ENCODE peak calls at places on chromosomes 4 and X, in six cellular contexts. A, D, S, J, T and V are unnamed samples.

GRCh38 chr4:151485541-151486131 is 76.7 kb downstream of the FHIP1A start:
- DNase-seq in A (no peak), D (no peak), S (no peak), J (no peak), T (peak; percentile 87), V (no peak)

GRCh38 chrX:70219938-70220764 is 14.3 kb upstream of the AWAT1 start:
- DNase-seq in A (peak; percentile 50), D (peak; percentile 85), S (no peak), J (no peak), T (no peak), V (no peak)

GRCh38 chr4:98473046-98473445 is 185.4 kb downstream of the TSPAN5 start:
- DNase-seq in A (no peak), D (no peak), S (no peak), J (no peak), T (no peak), V (no peak)

GRCh38 chrX:44400588-44400987 is 57.1 kb upstream of the EFHC2 start:
- DNase-seq in A (no peak), D (no peak), S (peak; percentile 1), J (no peak), T (peak; percentile 1), V (no peak)

GRCh38 chrX:109344666-109345065 is 137.2 kb downstream of the GUCY2F start:
- DNase-seq in A (no peak), D (no peak), S (no peak), J (no peak), T (no peak), V (no peak)

GRCh38 chrX:102892103-102892502 is 45.0 kb upstream of the RAB40AL start:
- DNase-seq in A (no peak), D (no peak), S (no peak), J (no peak), T (no peak), V (no peak)

GRCh38 chrX:136291824-136292223 is 8.9 kb upstream of the ADGRG4 start:
- DNase-seq in A (no peak), D (no peak), S (no peak), J (no peak), T (no peak), V (no peak)

GRCh38 chrX:69154051-69154450 is 11.2 kb downstream of the PJA1 start:
- DNase-seq in A (no peak), D (no peak), S (no peak), J (no peak), T (no peak), V (no peak)

GRCh38 chr4:151315212-151315886 is 10.1 kb downstream of the SH3D19 start:
- DNase-seq in A (no peak), D (no peak), S (no peak), J (no peak), T (no peak), V (peak; percentile 51)

GRCh38 chrX:14546190-14546589 is 16.9 kb downstream of the GLRA2 start:
- DNase-seq in A (no peak), D (peak; percentile 2), S (no peak), J (no peak), T (no peak), V (no peak)

GRCh38 chrX:9677098-9677739 is 88.4 kb downstream of the GPR143 start:
- DNase-seq in A (no peak), D (no peak), S (no peak), J (no peak), T (no peak), V (no peak)

GRCh38 chr4:72896515-72896914 is 173.0 kb downstream of the COX18 start:
- DNase-seq in A (no peak), D (no peak), S (no peak), J (no peak), T (peak; percentile 10), V (no peak)

GRCh38 chr4:11313157-11313943 is 115.3 kb downstream of the HS3ST1 start:
- DNase-seq in A (no peak), D (no peak), S (no peak), J (no peak), T (no peak), V (no peak)

GRCh38 chrX:48833531-48834138 is 1.8 kb downstream of the PCSK1N start:
- DNase-seq in A (no peak), D (no peak), S (no peak), J (no peak), T (no peak), V (peak; percentile 27)

GRCh38 chr4:40173470-40173875 is 23.4 kb upstream of the RHOH start:
- DNase-seq in A (no peak), D (no peak), S (no peak), J (no peak), T (no peak), V (no peak)

GRCh38 chrX:39854772-39855747 is 242.7 kb downstream of the BCOR start:
- DNase-seq in A (peak; percentile 50), D (peak; percentile 9), S (peak; percentile 65), J (no peak), T (no peak), V (no peak)

GRCh38 chr4:105088110-105088879 is 58.4 kb upstream of the TET2 start:
- DNase-seq in A (no peak), D (no peak), S (no peak), J (no peak), T (no peak), V (no peak)

GRCh38 chr4:11722218-11722617 is 293.5 kb upstream of the HS3ST1 start:
- DNase-seq in A (no peak), D (no peak), S (no peak), J (no peak), T (no peak), V (no peak)

GRCh38 chrX:136710324-136710951 is 62.5 kb downstream of the CD40LG start:
- DNase-seq in A (no peak), D (no peak), S (no peak), J (no peak), T (no peak), V (no peak)

GRCh38 chrX:16603822-16604221 is 46.1 kb upstream of the S100G start:
- DNase-seq in A (no peak), D (no peak), S (no peak), J (no peak), T (no peak), V (no peak)

GRCh38 chrX:31269914-31270313 is 198.1 kb upstream of the FTHL17 start:
- DNase-seq in A (no peak), D (no peak), S (no peak), J (no peak), T (no peak), V (no peak)

GRCh38 chrX:2875798-2876399 is 47.2 kb downstream of the GYG2 start:
- DNase-seq in A (no peak), D (no peak), S (no peak), J (no peak), T (peak; percentile 14), V (no peak)

GRCh38 chrX:155263854-155264628 is at the start of gene RAB39B:
- DNase-seq in A (peak; percentile 63), D (peak; percentile 73), S (peak; percentile 50), J (peak; percentile 6), T (peak; percentile 36), V (peak; percentile 80)

GRCh38 chrX:44314259-44314734 is 29.2 kb downstream of the EFHC2 start:
- DNase-seq in A (no peak), D (no peak), S (no peak), J (no peak), T (no peak), V (no peak)

GRCh38 chr4:76211769-76212168 is 1.9 kb downstream of the SCARB2 start:
- DNase-seq in A (no peak), D (no peak), S (no peak), J (no peak), T (no peak), V (no peak)

GRCh38 chr4:151219938-151220337 is 57.0 kb upstream of the PRSS48 start:
- DNase-seq in A (no peak), D (no peak), S (no peak), J (no peak), T (no peak), V (no peak)

GRCh38 chr4:21447320-21448055 is 501.1 kb downstream of the KCNIP4 start:
- DNase-seq in A (no peak), D (no peak), S (no peak), J (no peak), T (no peak), V (no peak)

GRCh38 chr4:125401784-125402183 is 87.0 kb downstream of the FAT4 start:
- DNase-seq in A (no peak), D (no peak), S (no peak), J (no peak), T (no peak), V (no peak)

GRCh38 chr4:69800599-69800998 is 40.2 kb upstream of the SULT1B1 start:
- DNase-seq in A (no peak), D (no peak), S (no peak), J (no peak), T (no peak), V (no peak)

GRCh38 chr4:108398326-108398725 is 222.1 kb upstream of the RPL34 start:
- DNase-seq in A (no peak), D (no peak), S (no peak), J (no peak), T (no peak), V (no peak)

GRCh38 chr4:107036602-107037151 is 564 bp upstream of the DKK2 start:
- DNase-seq in A (no peak), D (no peak), S (no peak), J (peak; percentile 8), T (no peak), V (no peak)

GRCh38 chr4:181685461-181685860 is 557.7 kb upstream of the TENM3 start:
- DNase-seq in A (no peak), D (no peak), S (no peak), J (no peak), T (no peak), V (no peak)

GRCh38 chr4:24672871-24673270 is 88.5 kb upstream of the DHX15 start:
- DNase-seq in A (no peak), D (no peak), S (no peak), J (no peak), T (no peak), V (no peak)

GRCh38 chrX:150664290-150664689 is 28.9 kb upstream of the MTMR1 start:
- DNase-seq in A (no peak), D (no peak), S (no peak), J (no peak), T (no peak), V (peak; percentile 84)

GRCh38 chr4:122576261-122577188 is 44.3 kb downstream of the IL21 start:
- DNase-seq in A (no peak), D (peak; percentile 1), S (no peak), J (no peak), T (peak; percentile 57), V (peak; percentile 43)

GRCh38 chr4:74292111-74292870 is 16.0 kb upstream of the EPGN start:
- DNase-seq in A (no peak), D (no peak), S (no peak), J (no peak), T (no peak), V (no peak)

GRCh38 chr4:187603093-187603395 is 392.5 kb upstream of the ZFP42 start:
- DNase-seq in A (no peak), D (no peak), S (no peak), J (no peak), T (no peak), V (no peak)